ENCODE peak calls at places on chromosome 15, in four cellular contexts. J is brain microvascular endothelial cell, C is Peyer's patch, E is ovary. S is an unnamed sample.

GRCh38 chr15:37220949-37221670 is 120.8 kb upstream of the MEIS2 start:
- DNase-seq in E (no peak), J (no peak), C (no peak), S (no peak)

GRCh38 chr15:31342381-31342780 is 15.7 kb downstream of the KLF13 start:
- DNase-seq in J (no peak), E (no peak), C (no peak), S (no peak)

GRCh38 chr15:62426387-62426956 is 261.4 kb upstream of the C2CD4B start:
- DNase-seq in J (no peak), E (no peak), C (no peak), S (no peak)

GRCh38 chr15:70508561-70509281 is 254.6 kb downstream of the UACA start:
- DNase-seq in E (no peak), J (peak; percentile 94), C (no peak), S (no peak)

GRCh38 chr15:79105141-79105540 is 14.6 kb upstream of the RASGRF1 start:
- DNase-seq in J (no peak), C (no peak), E (no peak), S (peak; percentile 29)

GRCh38 chr15:78749831-78750230 is 61.4 kb downstream of the ADAMTS7 start:
- DNase-seq in J (no peak), C (no peak), E (peak; percentile 36), S (no peak)

GRCh38 chr15:90020041-90020735 is 19.1 kb downstream of the ZNF710 start:
- DNase-seq in E (no peak), C (no peak), J (no peak), S (peak; percentile 70)

GRCh38 chr15:63372018-63372705 is 9.5 kb downstream of the CA12 start:
- DNase-seq in C (no peak), E (no peak), J (peak; percentile 95), S (peak; percentile 81)

GRCh38 chr15:89704411-89704810 is 13.8 kb downstream of the WDR93 start:
- DNase-seq in E (no peak), J (no peak), C (no peak), S (no peak)

GRCh38 chr15:31801152-31801551 is 229.2 kb upstream of the CHRNA7 start:
- DNase-seq in J (no peak), C (no peak), E (peak; percentile 40), S (no peak)

GRCh38 chr15:66698318-66698961 is 3.6 kb upstream of the SMAD6 start:
- DNase-seq in J (peak; percentile 62), E (peak; percentile 73), C (no peak), S (no peak)

GRCh38 chr15:89081878-89082277 is 6.4 kb upstream of the ABHD2 start:
- DNase-seq in E (no peak), C (no peak), J (no peak), S (no peak)

GRCh38 chr15:72231847-72232461 is 964 bp upstream of the PKM start:
- DNase-seq in E (no peak), J (peak; percentile 76), C (no peak), S (no peak)

GRCh38 chr15:99707481-99708270 is 25.6 kb downstream of the LYSMD4 start:
- DNase-seq in C (no peak), J (no peak), E (no peak), S (no peak)

GRCh38 chr15:76161153-76162049 is 101.6 kb downstream of the TMEM266 start:
- DNase-seq in E (peak; percentile 57), J (no peak), C (no peak), S (no peak)

GRCh38 chr15:48596415-48596814 is 49.1 kb downstream of the FBN1 start:
- DNase-seq in C (no peak), J (no peak), E (no peak), S (no peak)

GRCh38 chr15:61382927-61383326 is 153.8 kb upstream of the RORA start:
- DNase-seq in J (no peak), C (no peak), E (no peak), S (no peak)

GRCh38 chr15:84034831-84035753 is 200.5 kb upstream of the GOLGA6L4 start:
- DNase-seq in J (peak; percentile 18), E (no peak), C (no peak), S (no peak)

DNA sequence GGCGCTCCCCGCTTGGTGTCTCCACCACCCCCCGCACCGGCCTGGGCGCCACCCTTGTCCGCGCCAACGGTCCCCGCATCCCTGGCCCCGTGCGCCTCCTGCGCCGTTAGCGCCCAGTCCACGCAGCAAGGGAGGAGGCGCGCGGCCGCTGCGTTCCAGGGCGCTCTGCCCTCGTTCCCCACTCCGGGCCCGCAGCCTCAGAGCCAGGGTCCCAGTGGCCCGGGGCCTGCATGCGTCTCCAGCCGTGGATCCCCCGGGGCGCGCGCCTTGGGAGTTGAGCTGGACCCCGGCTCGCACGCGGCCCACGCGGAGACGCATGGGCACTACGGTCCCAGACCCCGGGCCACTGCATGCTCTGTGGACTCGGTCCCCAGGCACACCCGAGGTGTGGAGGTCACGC is 7.4 kb upstream of the ITPKA start:
- DNase-seq in C (no peak), J (no peak), E (no peak), S (no peak)
- H3K27ac ChIP-seq in C (no peak overlapping the region), J (no peak overlapping the region), E (no peak overlapping the region), S (no peak overlapping the region)

GRCh38 chr15:77420610-77421369 is at the start of gene HMG20A:
- DNase-seq in C (peak; percentile 45), E (peak; percentile 79), J (peak; percentile 62), S (peak; percentile 83)

GRCh38 chr15:77418341-77419049 is 1.4 kb downstream of the PEAK1 start:
- DNase-seq in J (peak; percentile 20), C (no peak), E (no peak), S (no peak)

GRCh38 chr15:77417642-77418041 is 2.3 kb downstream of the PEAK1 start:
- DNase-seq in J (no peak), E (no peak), C (no peak), S (no peak)

GRCh38 chr15:77419836-77420609 is at the start of gene PEAK1:
- DNase-seq in E (peak; percentile 100), J (peak; percentile 98), C (peak; percentile 99), S (peak; percentile 99)

GRCh38 chr15:77419050-77419835 is 661 bp downstream of the PEAK1 start:
- DNase-seq in C (peak; percentile 52), J (peak; percentile 18), E (peak; percentile 73), S (peak; percentile 74)
- TF ChIP-seq CTCF in C (peak; percentile 10), J (peak; percentile 32), E (no peak), S (no peak)

GRCh38 chr15:74642724-74643367 is 27.2 kb downstream of the CLK3 start:
- DNase-seq in E (no peak), C (no peak), J (peak; percentile 43), S (no peak)
- H3K4me3 ChIP-seq in E (no peak overlapping the region), C (no peak overlapping the region), J (no peak overlapping the region), S (no peak overlapping the region)

DNA sequence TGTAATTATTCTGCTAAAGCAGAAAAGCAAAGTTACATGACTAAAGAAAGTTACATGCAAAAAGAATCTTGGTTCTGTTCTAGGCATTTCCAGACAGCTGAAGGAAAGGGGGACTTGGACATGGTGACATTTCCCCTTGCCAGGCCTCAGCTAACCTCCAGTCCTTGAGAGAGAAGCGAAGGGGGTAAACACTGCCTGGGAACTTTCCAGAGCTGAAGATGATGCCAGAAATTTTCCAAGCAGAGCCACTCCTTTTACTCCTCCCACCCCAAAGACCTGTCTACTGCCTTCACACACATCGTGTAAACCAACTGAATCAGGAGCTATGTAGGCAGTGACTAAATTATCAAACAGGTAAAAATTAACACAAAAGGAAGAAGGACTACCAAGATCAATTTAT is 5.4 kb downstream of the MEX3B start:
- DNase-seq in E (no peak), J (no peak), C (no peak), S (no peak)
- H3K27ac ChIP-seq in E (no peak overlapping the region), J (no peak overlapping the region), C (no peak overlapping the region), S (no peak overlapping the region)

GRCh38 chr15:39556461-39556860 is 24.4 kb upstream of the THBS1 start:
- DNase-seq in C (no peak), E (no peak), J (no peak), S (no peak)

GRCh38 chr15:39553947-39554731 is 26.7 kb upstream of the THBS1 start:
- DNase-seq in J (no peak), C (no peak), E (no peak), S (no peak)

GRCh38 chr15:39554746-39555387 is 26.0 kb upstream of the THBS1 start:
- DNase-seq in C (no peak), E (no peak), J (no peak), S (no peak)

GRCh38 chr15:39555885-39556284 is 25.0 kb upstream of the THBS1 start:
- DNase-seq in C (no peak), E (no peak), J (no peak), S (no peak)

GRCh38 chr15:39558421-39558820 is 22.5 kb upstream of the THBS1 start:
- DNase-seq in E (no peak), J (no peak), C (no peak), S (no peak)
- TF ChIP-seq CTCF in E (no peak), J (no peak), C (no peak), S (no peak)

GRCh38 chr15:68274184-68274848 is 3.2 kb upstream of the FEM1B start:
- DNase-seq in E (no peak), J (no peak), C (no peak), S (no peak)
- H3K4me3 ChIP-seq in E (no peak overlapping the region), J (no peak overlapping the region), C (no peak overlapping the region), S (no peak overlapping the region)

DNA sequence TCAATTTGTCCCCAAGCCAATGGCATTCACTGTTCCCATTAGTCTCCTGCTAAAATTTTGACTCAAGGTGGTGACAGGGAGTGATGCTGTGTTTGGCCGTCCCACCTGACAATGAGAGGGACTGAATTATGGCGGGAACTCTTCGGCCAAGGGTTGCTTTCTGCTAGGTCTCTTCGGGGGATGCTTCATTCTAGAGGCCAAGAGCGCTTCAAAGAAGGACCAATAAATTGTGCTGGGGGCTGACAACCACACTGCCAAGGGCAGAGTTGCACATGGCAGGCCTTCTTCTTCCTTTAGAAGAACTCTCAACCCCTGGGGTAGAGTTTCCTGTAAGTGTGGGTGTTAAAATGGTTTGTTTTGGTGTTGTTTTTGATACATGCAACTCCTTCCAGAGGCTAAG is 396.4 kb upstream of the RGMA start:
- DNase-seq in C (no peak), J (no peak), E (no peak), S (no peak)
- H3K27ac ChIP-seq in C (no peak overlapping the region), J (no peak overlapping the region), E (no peak overlapping the region), S (peak overlapping the region; percentile 84)